ENCODE peak calls at places on chromosomes 13 and 19, in five cellular contexts. O is BJ, L is AG04450, E is AG10803, S is astrocyte of the spinal cord. A is an unnamed sample.

GRCh38 chr13:71606818-71607217 is 260.2 kb downstream of the DACH1 start:
- DNase-seq in S (no peak), O (no peak), E (no peak), L (no peak), A (no peak)

GRCh38 chr13:111211789-111212516 is 96.8 kb downstream of the ARHGEF7 start:
- DNase-seq in O (no peak), E (no peak), S (peak; percentile 86), L (no peak), A (no peak)

GRCh38 chr13:114282143-114282685 is 813 bp downstream of the UPF3A start:
- DNase-seq in S (peak; percentile 81), L (no peak), E (no peak), O (peak; percentile 20), A (no peak)

GRCh38 chr19:4550018-4550417 is 9.5 kb downstream of the SEMA6B start:
- DNase-seq in L (no peak), O (no peak), S (no peak), E (no peak), A (no peak)

GRCh38 chr19:40279761-40280607 is 5.2 kb downstream of the AKT2 start:
- DNase-seq in L (no peak), E (no peak), S (no peak), O (no peak), A (no peak)

GRCh38 chr19:41698746-41699230 is 9.6 kb upstream of the CEACAM5 start:
- DNase-seq in E (no peak), S (no peak), L (no peak), O (no peak), A (no peak)

GRCh38 chr19:53394522-53394973 is 401 bp upstream of the ZNF765 start:
- DNase-seq in E (peak; percentile 58), L (no peak), O (peak; percentile 9), S (no peak), A (no peak)

GRCh38 chr19:49801966-49802661 is 11.0 kb downstream of the FUZ start:
- DNase-seq in S (peak; percentile 86), E (peak; percentile 84), L (peak; percentile 74), O (peak; percentile 29), A (peak; percentile 44)

GRCh38 chr13:113634279-113635047 is 23.5 kb downstream of the ATP4B start:
- DNase-seq in S (no peak), L (no peak), O (no peak), E (no peak), A (no peak)

GRCh38 chr13:98927954-98928927 is 49.6 kb downstream of the DOCK9 start:
- DNase-seq in L (peak; percentile 6), E (peak; percentile 93), O (peak; percentile 70), S (peak; percentile 55), A (no peak)

GRCh38 chr19:51727349-51727880 is 3.6 kb upstream of the HAS1 start:
- DNase-seq in E (peak; percentile 79), O (no peak), S (peak; percentile 28), L (no peak), A (no peak)

GRCh38 chr19:11382898-11383705 is 1.0 kb downstream of the EPOR start:
- DNase-seq in S (no peak), E (no peak), L (no peak), O (no peak), A (no peak)

GRCh38 chr19:11381535-11382369 is 2.4 kb downstream of the EPOR start:
- DNase-seq in L (no peak), E (peak; percentile 61), O (no peak), S (peak; percentile 80), A (no peak)

GRCh38 chr19:11384778-11385129 is 640 bp upstream of the EPOR start:
- DNase-seq in L (no peak), S (no peak), E (no peak), O (no peak), A (no peak)

GRCh38 chr19:11380653-11381534 is 3.2 kb downstream of the EPOR start:
- DNase-seq in O (peak; percentile 66), E (peak; percentile 89), S (peak; percentile 94), L (peak; percentile 80), A (peak; percentile 81)

GRCh38 chr19:11383706-11384048 is 437 bp downstream of the EPOR start:
- DNase-seq in S (no peak), E (no peak), O (no peak), L (no peak), A (no peak)
- H3K4me3 ChIP-seq in S (peak overlapping the region; percentile 3), E (no peak overlapping the region), O (peak overlapping the region; percentile 14), L (peak overlapping the region; percentile 48), A (peak overlapping the region; percentile 36)

GRCh38 chr19:35142531-35143230 is 374 bp upstream of the FXYD7 start:
- DNase-seq in L (no peak), S (no peak), E (no peak), O (no peak), A (no peak)
- H3K4me3 ChIP-seq in L (no peak overlapping the region), S (no peak overlapping the region), E (no peak overlapping the region), O (peak overlapping the region; percentile 8), A (no peak overlapping the region)

GRCh38 chr19:14346279-14346678 is 35.0 kb upstream of the ADGRE5 start:
- DNase-seq in O (no peak), E (no peak), L (no peak), S (no peak), A (no peak)

GRCh38 chr19:14350866-14351265 is 30.4 kb upstream of the ADGRE5 start:
- DNase-seq in L (no peak), E (no peak), S (no peak), O (no peak), A (no peak)

GRCh38 chr19:14349426-14349825 is 31.8 kb upstream of the ADGRE5 start:
- DNase-seq in E (no peak), O (no peak), S (no peak), L (no peak), A (no peak)

GRCh38 chr19:14350302-14350701 is 30.9 kb upstream of the ADGRE5 start:
- DNase-seq in O (no peak), E (no peak), L (no peak), S (no peak), A (no peak)

DNA sequence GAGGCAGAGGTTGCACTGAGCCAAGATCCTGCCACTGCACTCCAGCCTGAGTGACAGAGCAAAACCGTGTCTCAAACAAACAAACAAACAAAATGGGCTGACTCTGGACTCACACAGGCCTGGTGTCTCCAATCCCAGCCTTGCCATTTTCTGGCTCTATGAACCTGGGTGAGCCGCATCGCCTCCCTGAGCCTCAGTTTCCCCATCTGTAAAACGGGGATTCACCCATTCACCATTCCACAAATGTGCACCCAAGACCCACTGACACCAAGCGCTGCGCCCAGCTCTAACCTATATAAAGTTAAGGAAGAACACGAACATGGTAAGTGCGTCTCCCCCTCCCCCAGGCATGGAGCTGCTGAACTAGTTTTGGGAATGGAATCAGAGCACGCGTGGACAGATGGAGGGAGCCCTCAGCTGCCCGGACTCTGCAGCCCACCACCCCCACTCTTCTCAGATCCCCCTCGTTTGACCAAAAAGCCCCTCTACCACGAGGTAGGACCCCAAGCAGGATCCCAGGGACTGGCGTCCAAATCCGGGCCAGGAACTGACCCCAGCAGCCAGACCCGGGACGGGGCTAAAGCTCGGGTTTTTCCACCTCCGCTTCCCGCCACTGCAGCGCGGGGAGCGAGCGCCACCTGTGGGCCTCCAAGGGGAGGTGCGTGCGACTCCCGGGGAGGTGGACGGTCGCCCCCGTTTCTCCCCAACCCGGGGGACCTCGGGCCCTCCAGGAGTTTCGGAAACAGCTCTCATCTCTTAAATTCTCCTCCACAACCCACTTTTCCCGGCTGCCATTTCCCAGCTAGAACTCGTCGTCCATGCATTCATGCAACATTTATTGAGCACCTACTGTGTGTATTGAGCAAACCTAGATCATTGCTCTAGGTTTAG is 33.0 kb upstream of the ADGRE5 start:
- DNase-seq in S (peak; percentile 38), L (no peak), O (no peak), E (peak; percentile 25), A (no peak)
- H3K4me3 ChIP-seq in S (no peak overlapping the region), L (peak overlapping the region; percentile 46), O (peak overlapping the region; percentile 32), E (peak overlapping the region; percentile 51), A (no peak overlapping the region)

GRCh38 chr19:10189631-10190425 is 4.9 kb downstream of the DNMT1 start:
- DNase-seq in S (peak; percentile 32), L (no peak), O (no peak), E (peak; percentile 4), A (no peak)
- H3K4me3 ChIP-seq in S (no peak overlapping the region), L (no peak overlapping the region), O (no peak overlapping the region), E (no peak overlapping the region), A (no peak overlapping the region)

GRCh38 chr19:6862673-6863078 is 24.7 kb upstream of the ADGRE1 start:
- DNase-seq in L (peak; percentile 29), E (peak; percentile 73), S (peak; percentile 73), O (peak; percentile 4), A (peak; percentile 32)
- H3K4me3 ChIP-seq in L (peak overlapping the region; percentile 22), E (peak overlapping the region; percentile 34), S (no peak overlapping the region), O (peak overlapping the region; percentile 26), A (no peak overlapping the region)

GRCh38 chr19:35140207-35140897 is 1.7 kb downstream of the FXYD1 start:
- DNase-seq in S (no peak), E (no peak), L (no peak), O (no peak), A (no peak)

GRCh38 chr19:35141627-35142401 is 1.2 kb upstream of the FXYD7 start:
- DNase-seq in O (no peak), E (no peak), S (no peak), L (no peak), A (no peak)

GRCh38 chr19:35143231-35143715 is at the start of gene FXYD7:
- DNase-seq in L (no peak), O (no peak), S (no peak), E (no peak), A (no peak)

GRCh38 chr19:35139618-35139943 is 957 bp downstream of the FXYD1 start:
- DNase-seq in S (no peak), O (no peak), E (no peak), L (no peak), A (no peak)

DNA sequence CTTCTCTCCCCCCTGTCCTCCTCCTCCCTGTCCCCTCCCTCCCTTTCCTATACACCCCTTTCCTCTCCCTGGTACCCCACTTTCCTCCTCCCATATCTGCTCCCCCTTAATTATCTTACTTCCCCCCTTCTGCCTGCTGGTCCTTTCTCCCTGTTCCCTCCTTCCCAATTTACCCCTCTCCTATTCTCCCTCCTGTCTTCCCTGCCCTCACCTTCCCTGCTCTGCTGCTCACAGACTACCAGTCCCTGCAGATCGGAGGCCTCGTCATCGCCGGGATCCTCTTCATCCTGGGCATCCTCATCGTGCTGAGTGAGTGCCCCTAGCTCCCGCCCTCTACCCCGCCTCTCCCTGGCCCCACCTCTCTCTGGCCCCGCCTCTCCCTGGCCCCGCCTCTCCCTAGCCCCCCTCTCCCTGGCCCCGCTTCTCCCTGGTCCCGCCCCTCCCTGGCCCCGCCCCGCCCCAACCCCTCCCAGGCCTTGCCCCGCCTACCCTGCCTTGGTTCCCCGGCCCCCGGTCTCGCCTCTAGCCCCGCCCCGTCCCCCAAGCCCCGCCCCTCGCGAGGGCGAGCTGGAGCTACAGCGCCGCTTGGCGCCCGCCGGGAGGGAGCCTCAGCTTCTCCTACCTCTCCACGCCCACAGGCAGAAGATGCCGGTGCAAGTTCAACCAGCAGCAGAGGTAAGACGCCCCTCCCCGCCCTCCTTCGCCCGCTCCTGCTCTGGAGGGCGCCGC is 2.0 kb upstream of the FXYD7 start:
- DNase-seq in E (peak; percentile 90), S (peak; percentile 85), L (peak; percentile 78), O (no peak), A (no peak)
- H3K4me3 ChIP-seq in E (peak overlapping the region; percentile 26), S (no peak overlapping the region), L (peak overlapping the region; percentile 29), O (no peak overlapping the region), A (no peak overlapping the region)

GRCh38 chr19:35754365-35755139 is 2.3 kb downstream of the HSPB6 start:
- DNase-seq in O (no peak), E (no peak), S (no peak), L (no peak), A (no peak)
- H3K4me3 ChIP-seq in O (no peak overlapping the region), E (no peak overlapping the region), S (no peak overlapping the region), L (no peak overlapping the region), A (no peak overlapping the region)